ENCODE peak calls at places on chromosomes 3 and 15, in eight cellular contexts. P is CD4-positive, alpha-beta T cell; W is gastrocnemius medialis; O is endodermal cell; G is Peyer's patch; D is tibial nerve; Z is right lobe of liver; N is transverse colon. M is an unnamed sample.

GRCh38 chr15:68816795-68817303 is 3.8 kb downstream of the ANP32A start:
- DNase-seq in P (no peak), W (no peak), O (no peak), G (peak; percentile 74), D (no peak), Z (no peak), N (peak; percentile 55), M (no peak)

GRCh38 chr15:52247032-52247431 is 48.6 kb downstream of the MYO5C start:
- DNase-seq in P (no peak), W (no peak), O (no peak), G (no peak), D (no peak), Z (no peak), N (no peak), M (no peak)

GRCh38 chr3:157588386-157589060 is 85.3 kb upstream of the VEPH1 start:
- DNase-seq in P (no peak), W (no peak), O (no peak), G (no peak), D (no peak), Z (no peak), N (no peak), M (no peak)

GRCh38 chr3:41044526-41044925 is 154.8 kb upstream of the CTNNB1 start:
- DNase-seq in P (no peak), W (no peak), O (peak; percentile 31), G (no peak), D (no peak), Z (no peak), N (no peak), M (no peak)

GRCh38 chr3:108132727-108133373 is 42.0 kb upstream of the CD47 start:
- DNase-seq in P (no peak), W (no peak), O (no peak), G (no peak), D (no peak), Z (no peak), N (no peak), M (no peak)

GRCh38 chr3:40741729-40742128 is 217.0 kb downstream of the ZNF621 start:
- DNase-seq in P (no peak), W (peak; percentile 30), O (no peak), G (no peak), D (no peak), Z (no peak), N (no peak), M (no peak)

GRCh38 chr15:73982251-73982962 is 9.7 kb downstream of the STOML1 start:
- DNase-seq in P (no peak), W (peak; percentile 48), O (no peak), G (peak; percentile 85), D (peak; percentile 61), Z (peak; percentile 68), N (peak; percentile 75), M (no peak)

GRCh38 chr3:156615592-156616173 is 58.7 kb upstream of the TIPARP start:
- DNase-seq in P (no peak), W (no peak), O (no peak), G (no peak), D (no peak), Z (no peak), N (no peak), M (no peak)

GRCh38 chr3:149375164-149375823 is 2.2 kb downstream of the TM4SF1 start:
- DNase-seq in P (no peak), W (no peak), O (no peak), G (no peak), D (no peak), Z (no peak), N (no peak), M (no peak)

GRCh38 chr3:184259878-184260570 is 1.3 kb downstream of the CAMK2N2 start:
- DNase-seq in P (no peak), W (no peak), O (peak; percentile 82), G (peak; percentile 53), D (no peak), Z (no peak), N (peak; percentile 19), M (no peak)

GRCh38 chr3:139434764-139435291 is 41.5 kb downstream of the RBP2 start:
- DNase-seq in P (no peak), W (peak; percentile 7), O (peak; percentile 70), G (no peak), D (no peak), Z (no peak), N (no peak), M (no peak)

GRCh38 chr3:158617982-158618875 is 26.1 kb upstream of the GFM1 start:
- DNase-seq in P (no peak), W (no peak), O (no peak), G (no peak), D (no peak), Z (no peak), N (no peak), M (no peak)

GRCh38 chr3:138012526-138012925 is 2.6 kb downstream of the CLDN18 start:
- DNase-seq in P (no peak), W (no peak), O (no peak), G (no peak), D (no peak), Z (no peak), N (no peak), M (no peak)

GRCh38 chr15:92143765-92144164 is 249.9 kb upstream of the ST8SIA2 start:
- DNase-seq in P (no peak), W (no peak), O (no peak), G (no peak), D (no peak), Z (no peak), N (no peak), M (no peak)

GRCh38 chr15:63019539-63020109 is 22.9 kb upstream of the TPM1 start:
- DNase-seq in P (no peak), W (peak; percentile 81), O (peak; percentile 81), G (peak; percentile 72), D (no peak), Z (no peak), N (no peak), M (no peak)

GRCh38 chr3:183247190-183247589 is 5.9 kb upstream of the B3GNT5 start:
- DNase-seq in P (no peak), W (no peak), O (no peak), G (no peak), D (no peak), Z (no peak), N (no peak), M (no peak)

GRCh38 chr3:126523745-126524428 is at the start of gene CHST13:
- DNase-seq in P (no peak), W (no peak), O (peak; percentile 88), G (peak; percentile 79), D (no peak), Z (peak; percentile 91), N (peak; percentile 86), M (no peak)

GRCh38 chr15:100291106-100291505 is 50.7 kb downstream of the ADAMTS17 start:
- DNase-seq in P (no peak), W (no peak), O (no peak), G (no peak), D (no peak), Z (no peak), N (no peak), M (no peak)

GRCh38 chr3:161925749-161926360 is 429.2 kb downstream of the OTOL1 start:
- DNase-seq in P (no peak), W (no peak), O (no peak), G (no peak), D (no peak), Z (no peak), N (no peak), M (no peak)
- TF ChIP-seq CTCF in P (no peak), W (no peak), O (peak; percentile 55), G (no peak), D (no peak), Z (no peak), N (no peak), M (no peak)

GRCh38 chr3:14633819-14634424 is 17.6 kb upstream of the CCDC174 start:
- DNase-seq in P (peak; percentile 43), W (no peak), O (peak; percentile 75), G (peak; percentile 77), D (no peak), Z (peak; percentile 68), N (peak; percentile 53), M (peak; percentile 67)

GRCh38 chr3:14632445-14632930 is 19.1 kb upstream of the CCDC174 start:
- DNase-seq in P (no peak), W (no peak), O (peak; percentile 48), G (no peak), D (no peak), Z (no peak), N (no peak), M (no peak)

GRCh38 chr3:14636496-14637087 is 15.0 kb upstream of the CCDC174 start:
- DNase-seq in P (no peak), W (no peak), O (peak; percentile 19), G (peak; percentile 30), D (no peak), Z (no peak), N (no peak), M (no peak)

GRCh38 chr3:14633417-14633816 is 18.1 kb upstream of the CCDC174 start:
- DNase-seq in P (no peak), W (no peak), O (peak; percentile 41), G (no peak), D (no peak), Z (no peak), N (no peak), M (no peak)

GRCh38 chr3:14634763-14635400 is 16.7 kb upstream of the CCDC174 start:
- DNase-seq in P (no peak), W (no peak), O (no peak), G (peak; percentile 45), D (no peak), Z (no peak), N (no peak), M (no peak)
- H3K27ac ChIP-seq in P (no peak overlapping the region), W (no peak overlapping the region), O (no peak overlapping the region), G (no peak overlapping the region), D (no peak overlapping the region), Z (no peak overlapping the region), N (no peak overlapping the region), M (no peak overlapping the region)

DNA sequence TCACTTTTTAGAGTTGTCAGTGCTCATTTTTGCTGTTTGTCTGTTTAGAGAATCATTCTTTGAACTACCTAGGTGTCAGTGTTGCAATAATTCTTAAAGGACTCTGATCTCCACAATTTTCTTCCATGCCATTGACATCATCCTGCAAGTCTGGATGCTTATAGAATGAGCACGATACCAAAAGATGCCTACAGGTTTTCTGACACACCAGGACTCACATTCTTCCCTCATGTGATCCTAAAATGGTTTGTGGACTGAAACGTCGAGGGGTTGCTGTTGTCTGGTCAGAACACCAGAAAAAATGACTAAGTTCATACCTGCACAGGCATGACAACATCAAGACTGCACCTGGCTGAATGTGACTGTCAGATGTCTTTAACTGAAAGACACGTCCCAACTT is 95.9 kb downstream of the SEMA5B start:
- DNase-seq in P (no peak), W (no peak), O (no peak), G (no peak), D (no peak), Z (no peak), N (no peak), M (no peak)
- TF ChIP-seq CTCF in P (no peak), W (no peak), O (no peak), G (no peak), D (no peak), Z (no peak), N (no peak), M (no peak)

DNA sequence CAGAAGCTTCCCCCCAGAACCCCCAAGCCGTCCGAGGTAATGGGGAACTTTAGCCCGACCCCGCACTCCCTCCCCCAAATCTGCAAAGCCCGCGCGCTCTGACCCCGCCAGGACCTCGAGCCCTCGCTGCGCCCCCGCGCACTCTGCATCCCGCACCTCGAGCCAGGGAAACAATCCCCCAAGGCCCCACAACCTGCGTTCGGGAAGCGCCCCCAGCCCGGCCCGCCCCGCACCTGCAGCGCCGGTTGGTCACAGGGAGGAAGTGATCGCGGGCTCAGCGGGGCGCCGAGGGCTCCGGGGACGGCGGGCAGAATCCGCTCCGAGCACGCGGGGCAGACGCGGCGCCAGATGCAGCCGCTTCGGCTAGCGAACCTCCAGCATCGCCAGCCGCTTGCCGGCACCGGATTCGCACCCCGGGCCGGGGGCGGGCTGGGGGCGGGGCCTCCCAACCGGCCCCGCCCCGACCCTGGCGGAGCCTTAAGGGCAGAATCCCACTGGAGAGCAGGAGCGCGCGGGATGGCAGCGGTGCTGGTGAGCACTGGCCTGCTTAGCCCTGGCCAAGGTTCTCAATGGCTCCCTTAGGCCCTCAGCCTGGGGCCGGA is at the start of gene CAMKV:
- DNase-seq in P (peak; percentile 8), W (no peak), O (peak; percentile 86), G (no peak), D (no peak), Z (no peak), N (no peak), M (no peak)
- H3K27ac ChIP-seq in P (no peak within 1 kb of the TSS), W (no peak within 1 kb of the TSS), O (no peak within 1 kb of the TSS), G (no peak within 1 kb of the TSS), D (no peak within 1 kb of the TSS), Z (no peak within 1 kb of the TSS), N (no peak within 1 kb of the TSS), M (no peak within 1 kb of the TSS)